ENCODE peak calls at places on chromosome 17, in nine cellular contexts. U is heart right ventricle; Q is WTC11; I is cardiac muscle cell; G is lower leg skin; N is activated T-cell treated with anti-CD3 and anti-CD28 coated beads, Interleukin-2, amount 50 U/mL, for 72 hours; F is stomach; W is testis; X is effector memory CD4-positive, alpha-beta T cell. V is an unnamed sample.

GRCh38 chr17:75517277-75517865 is 1.0 kb downstream of the TSEN54 start:
- DNase-seq in Q (no peak), W (no peak), X (no peak), F (peak), I (no peak), G (no peak), U (no peak), N (peak), V (no peak)

GRCh38 chr17:70168044-70168978 is 1.0 kb upstream of the KCNJ2 start:
- DNase-seq in Q (peak), N (peak), G (peak), X (no peak), W (peak), U (peak), I (peak), F (peak), V (peak)

GRCh38 chr17:43832168-43832975 is 574 bp downstream of the MPP3 start:
- DNase-seq in X (peak), N (peak), F (peak), I (peak), W (peak), U (peak), Q (peak), G (no peak), V (no peak)

GRCh38 chr17:61678339-61678738 is 87.3 kb upstream of the NACA2 start:
- DNase-seq in N (no peak), Q (no peak), U (no peak), W (no peak), G (no peak), F (no peak), X (no peak), I (no peak), V (no peak)

GRCh38 chr17:65297384-65297783 is 160.2 kb downstream of the RGS9 start:
- DNase-seq in U (no peak), G (no peak), F (no peak), Q (no peak), N (no peak), W (no peak), I (peak), X (no peak), V (no peak)

GRCh38 chr17:66542967-66543525 is 240.6 kb downstream of the PRKCA start:
- DNase-seq in Q (no peak), U (no peak), G (no peak), X (no peak), I (peak), F (no peak), W (no peak), N (no peak), V (no peak)

GRCh38 chr17:6475411-6475810 is 31.2 kb downstream of the PIMREG start:
- DNase-seq in I (no peak), X (no peak), U (no peak), G (no peak), W (no peak), N (no peak), Q (no peak), F (no peak), V (no peak)

GRCh38 chr17:67693811-67694210 is 23.9 kb upstream of the NOL11 start:
- DNase-seq in W (no peak), G (no peak), U (no peak), F (no peak), I (no peak), N (no peak), Q (no peak), X (no peak), V (no peak)

GRCh38 chr17:48745381-48746275 is 17.1 kb upstream of the HOXB13 start:
- DNase-seq in F (no peak), W (no peak), Q (no peak), X (no peak), G (no peak), N (no peak), U (no peak), I (no peak), V (no peak)

GRCh38 chr17:61997649-61998048 is 67.4 kb downstream of the MED13 start:
- DNase-seq in U (no peak), W (no peak), F (no peak), G (no peak), X (no peak), N (no peak), I (peak), Q (no peak), V (no peak)

GRCh38 chr17:18235743-18236256 is 10.4 kb downstream of the LLGL1 start:
- DNase-seq in G (no peak), Q (no peak), U (no peak), F (no peak), X (no peak), N (peak), W (peak), I (peak), V (no peak)

GRCh38 chr17:68794636-68795503 is 160.3 kb downstream of the ABCA8 start:
- DNase-seq in U (peak), X (no peak), I (peak), N (no peak), W (peak), Q (no peak), F (no peak), G (no peak), V (no peak)

GRCh38 chr17:17691468-17692263 is 10.4 kb downstream of the RAI1 start:
- DNase-seq in Q (no peak), G (no peak), X (no peak), F (peak), U (peak), N (no peak), I (no peak), W (no peak), V (no peak)

GRCh38 chr17:8611135-8611534 is 19.4 kb downstream of the MYH10 start:
- DNase-seq in Q (no peak), I (peak), U (no peak), W (no peak), N (no peak), F (no peak), X (no peak), G (no peak), V (no peak)

GRCh38 chr17:82497483-82498405 is 21.8 kb upstream of the FOXK2 start:
- DNase-seq in X (peak), G (no peak), F (no peak), N (peak), W (peak), I (peak), U (no peak), Q (peak), V (no peak)

GRCh38 chr17:20989481-20989880 is 53.3 kb downstream of the USP22 start:
- DNase-seq in G (no peak), U (no peak), N (no peak), F (no peak), I (no peak), X (no peak), W (no peak), Q (no peak), V (no peak)

GRCh38 chr17:42795061-42795460 is 3.4 kb downstream of the COA3 start:
- DNase-seq in U (no peak), G (no peak), N (no peak), X (no peak), I (no peak), Q (no peak), W (no peak), F (no peak), V (no peak)

GRCh38 chr17:77677637-77678036 is 280.9 kb upstream of the TNRC6C start:
- DNase-seq in Q (no peak), W (no peak), X (no peak), N (no peak), U (peak), F (no peak), I (no peak), G (no peak), V (no peak)

GRCh38 chr17:28879886-28880571 is 17.5 kb downstream of the FLOT2 start:
- DNase-seq in I (no peak), U (no peak), G (no peak), F (no peak), W (no peak), N (no peak), Q (no peak), X (no peak), V (no peak)

GRCh38 chr17:12665263-12666210 is at the start of gene MYOCD:
- DNase-seq in F (peak), X (no peak), I (peak), U (peak), Q (peak), G (no peak), W (peak), N (no peak), V (no peak)

GRCh38 chr17:77214743-77215142 is 74.0 kb downstream of the SEC14L1 start:
- DNase-seq in G (no peak), Q (peak), F (peak), U (peak), I (peak), N (no peak), X (no peak), W (peak), V (no peak)